ENCODE peak calls at places on chromosomes 12 and 14, in seven cellular contexts. N is stimulated activated CD8-positive, alpha-beta memory T cell treated with anti-CD3 and anti-CD28 coated beads, Interleukin-12 subunit alpha, Interleukin-12 subunit beta, amount 100 ng/mL, for 1 hour; C is transverse colon; P is NCI-H1105 treated with DMSO at 0.1 percent for 48 hours; H is ACHN; E is NCI-H69; B is stomach. L is an unnamed sample.

GRCh38 chr12:98754095-98754494 is 109.0 kb downstream of the APAF1 start:
- DNase-seq in N (no peak), C (no peak), P (no peak), H (peak; percentile 91), E (peak; percentile 62), B (no peak), L (no peak)

GRCh38 chr12:32309811-32310755 is 89.3 kb upstream of the FGD4 start:
- DNase-seq in N (no peak), C (no peak), P (peak; percentile 33), H (peak; percentile 31), E (peak; percentile 99), B (no peak), L (no peak)

GRCh38 chr12:28908646-28909045 is 240.4 kb upstream of the FAR2 start:
- DNase-seq in N (no peak), C (no peak), P (no peak), H (no peak), E (no peak), B (no peak), L (no peak)

GRCh38 chr14:89845346-89845745 is 109.2 kb downstream of the EFCAB11 start:
- DNase-seq in N (no peak), C (no peak), P (no peak), H (no peak), E (no peak), B (no peak), L (no peak)

GRCh38 chr12:66252771-66253170 is 49.5 kb upstream of the HELB start:
- DNase-seq in N (no peak), C (no peak), P (no peak), H (no peak), E (no peak), B (no peak), L (no peak)

GRCh38 chr14:99773496-99774203 is 19.6 kb upstream of the EML1 start:
- DNase-seq in N (no peak), C (no peak), P (no peak), H (no peak), E (no peak), B (no peak), L (no peak)

GRCh38 chr12:81255456-81255855 is 177.6 kb downstream of the ACSS3 start:
- DNase-seq in N (no peak), C (no peak), P (no peak), H (no peak), E (peak; percentile 31), B (no peak), L (no peak)

GRCh38 chr12:108855284-108856169 is 1.9 kb downstream of the SSH1 start:
- DNase-seq in N (no peak), C (no peak), P (no peak), H (no peak), E (no peak), B (no peak), L (no peak)

GRCh38 chr12:22321620-22322019 is 12.9 kb downstream of the ST8SIA1 start:
- DNase-seq in N (no peak), C (no peak), P (no peak), H (no peak), E (peak; percentile 1), B (no peak), L (no peak)

GRCh38 chr12:110532644-110533043 is 30.5 kb downstream of the RAD9B start:
- DNase-seq in N (no peak), C (no peak), P (no peak), H (no peak), E (no peak), B (no peak), L (no peak)

GRCh38 chr12:115660211-115660805 is 617.2 kb downstream of the MED13L start:
- DNase-seq in N (no peak), C (peak; percentile 71), P (no peak), H (no peak), E (no peak), B (peak; percentile 31), L (no peak)

GRCh38 chr14:62661818-62662217 is 383.4 kb downstream of the KCNH5 start:
- DNase-seq in N (no peak), C (no peak), P (no peak), H (no peak), E (no peak), B (no peak), L (no peak)

GRCh38 chr14:74478996-74479635 is 14.0 kb downstream of the NPC2 start:
- DNase-seq in N (no peak), C (no peak), P (peak; percentile 37), H (peak; percentile 39), E (peak; percentile 53), B (no peak), L (no peak)

GRCh38 chr14:30874999-30875787 is 834 bp downstream of the COCH start:
- DNase-seq in N (no peak), C (peak; percentile 10), P (peak; percentile 32), H (peak; percentile 1), E (peak; percentile 76), B (no peak), L (no peak)

GRCh38 chr12:64747681-64748080 is 11.5 kb downstream of the GNS start:
- DNase-seq in N (no peak), C (no peak), P (no peak), H (no peak), E (peak; percentile 60), B (no peak), L (no peak)

GRCh38 chr12:26870491-26871419 is 37.8 kb upstream of the ITPR2 start:
- DNase-seq in N (no peak), C (peak; percentile 19), P (peak; percentile 94), H (no peak), E (peak; percentile 63), B (peak; percentile 77), L (peak; percentile 76)

GRCh38 chr12:93742086-93742934 is 65.1 kb downstream of the CRADD start:
- DNase-seq in N (no peak), C (peak; percentile 70), P (peak; percentile 68), H (peak; percentile 84), E (peak; percentile 93), B (peak; percentile 77), L (peak; percentile 88)

GRCh38 chr12:44184499-44185206 is 348.8 kb downstream of the TMEM117 start:
- DNase-seq in N (no peak), C (no peak), P (no peak), H (no peak), E (no peak), B (no peak), L (no peak)

GRCh38 chr12:16763901-16764300 is 157.9 kb upstream of the LMO3 start:
- DNase-seq in N (no peak), C (no peak), P (no peak), H (no peak), E (no peak), B (no peak), L (no peak)

GRCh38 chr14:23409966-23410635 is 2.0 kb upstream of the MYH6 start:
- DNase-seq in N (no peak), C (no peak), P (no peak), H (no peak), E (no peak), B (no peak), L (no peak)

GRCh38 chr14:37721976-37722659 is 126.7 kb downstream of the TTC6 start:
- DNase-seq in N (no peak), C (no peak), P (no peak), H (peak; percentile 63), E (peak; percentile 25), B (no peak), L (no peak)

GRCh38 chr14:70803321-70804110 is 5.8 kb downstream of the MAP3K9 start:
- DNase-seq in N (no peak), C (no peak), P (no peak), H (no peak), E (no peak), B (no peak), L (no peak)